ENCODE peak calls at places on chromosome 19, in six cellular contexts. One of them, this sample, is unnamed.

GRCh38 chr19:46828484-46828883 is 22.2 kb downstream of the AP2S1 start:
- DNase-seq in NCI-H69: no peak
- DNase-seq in BJ: no peak
- DNase-seq in fibroblast of pulmonary artery: no peak
- DNase-seq in activated CD4-positive, alpha-beta T cell treated with anti-CD3 and anti-CD28 coated beads, Interleukin-2, amount 10 ng/mL, durations not matched to agents 7 days and 5 days: no peak
- DNase-seq in natural killer cell: no peak
- DNase-seq in this sample: peak; percentile 19

GRCh38 chr19:11361037-11361770 is 6.0 kb downstream of the PLPPR2 start:
- DNase-seq in NCI-H69: peak; percentile 72
- DNase-seq in BJ: no peak
- DNase-seq in fibroblast of pulmonary artery: no peak
- DNase-seq in activated CD4-positive, alpha-beta T cell treated with anti-CD3 and anti-CD28 coated beads, Interleukin-2, amount 10 ng/mL, durations not matched to agents 7 days and 5 days: no peak
- DNase-seq in natural killer cell: no peak
- DNase-seq in this sample: no peak

GRCh38 chr19:13398780-13399726 is 107.2 kb downstream of the CACNA1A start:
- DNase-seq in NCI-H69: peak; percentile 83
- DNase-seq in BJ: peak; percentile 67
- DNase-seq in fibroblast of pulmonary artery: peak; percentile 93
- DNase-seq in activated CD4-positive, alpha-beta T cell treated with anti-CD3 and anti-CD28 coated beads, Interleukin-2, amount 10 ng/mL, durations not matched to agents 7 days and 5 days: no peak
- DNase-seq in natural killer cell: no peak
- DNase-seq in this sample: peak; percentile 82

GRCh38 chr19:17615889-17616685 is 60.6 kb downstream of the COLGALT1 start:
- DNase-seq in NCI-H69: no peak
- DNase-seq in BJ: no peak
- DNase-seq in fibroblast of pulmonary artery: no peak
- DNase-seq in activated CD4-positive, alpha-beta T cell treated with anti-CD3 and anti-CD28 coated beads, Interleukin-2, amount 10 ng/mL, durations not matched to agents 7 days and 5 days: no peak
- DNase-seq in natural killer cell: no peak
- DNase-seq in this sample: no peak

GRCh38 chr19:38842439-38843174 is 7.2 kb downstream of the HNRNPL start:
- DNase-seq in NCI-H69: no peak
- DNase-seq in BJ: no peak
- DNase-seq in fibroblast of pulmonary artery: no peak
- DNase-seq in activated CD4-positive, alpha-beta T cell treated with anti-CD3 and anti-CD28 coated beads, Interleukin-2, amount 10 ng/mL, durations not matched to agents 7 days and 5 days: peak; percentile 83
- DNase-seq in natural killer cell: no peak
- DNase-seq in this sample: no peak

GRCh38 chr19:34365463-34366401 is 736 bp downstream of the GPI start:
- DNase-seq in NCI-H69: peak; percentile 66
- DNase-seq in BJ: no peak
- DNase-seq in fibroblast of pulmonary artery: peak; percentile 44
- DNase-seq in activated CD4-positive, alpha-beta T cell treated with anti-CD3 and anti-CD28 coated beads, Interleukin-2, amount 10 ng/mL, durations not matched to agents 7 days and 5 days: no peak
- DNase-seq in natural killer cell: no peak
- DNase-seq in this sample: peak; percentile 48

GRCh38 chr19:50461066-50461875 is 15.0 kb upstream of the EMC10 start:
- DNase-seq in NCI-H69: peak; percentile 82
- DNase-seq in BJ: peak; percentile 6
- DNase-seq in fibroblast of pulmonary artery: peak; percentile 79
- DNase-seq in activated CD4-positive, alpha-beta T cell treated with anti-CD3 and anti-CD28 coated beads, Interleukin-2, amount 10 ng/mL, durations not matched to agents 7 days and 5 days: peak; percentile 69
- DNase-seq in natural killer cell: peak; percentile 53
- DNase-seq in this sample: peak; percentile 72

GRCh38 chr19:10748195-10748923 is 30.5 kb downstream of the DNM2 start:
- DNase-seq in NCI-H69: no peak
- DNase-seq in BJ: no peak
- DNase-seq in fibroblast of pulmonary artery: no peak
- DNase-seq in activated CD4-positive, alpha-beta T cell treated with anti-CD3 and anti-CD28 coated beads, Interleukin-2, amount 10 ng/mL, durations not matched to agents 7 days and 5 days: no peak
- DNase-seq in natural killer cell: no peak
- DNase-seq in this sample: no peak

GRCh38 chr19:53900191-53900860 is 8.8 kb upstream of the CACNG7 start:
- DNase-seq in NCI-H69: no peak
- DNase-seq in BJ: no peak
- DNase-seq in fibroblast of pulmonary artery: no peak
- DNase-seq in activated CD4-positive, alpha-beta T cell treated with anti-CD3 and anti-CD28 coated beads, Interleukin-2, amount 10 ng/mL, durations not matched to agents 7 days and 5 days: no peak
- DNase-seq in natural killer cell: no peak
- DNase-seq in this sample: no peak

GRCh38 chr19:13001166-13001501 is 5.9 kb downstream of the NFIX start:
- DNase-seq in NCI-H69: no peak
- DNase-seq in BJ: no peak
- DNase-seq in fibroblast of pulmonary artery: no peak
- DNase-seq in activated CD4-positive, alpha-beta T cell treated with anti-CD3 and anti-CD28 coated beads, Interleukin-2, amount 10 ng/mL, durations not matched to agents 7 days and 5 days: no peak
- DNase-seq in natural killer cell: no peak
- DNase-seq in this sample: no peak

GRCh38 chr19:2691951-2692350 is 10.5 kb downstream of the GNG7 start:
- DNase-seq in NCI-H69: no peak
- DNase-seq in BJ: no peak
- DNase-seq in fibroblast of pulmonary artery: no peak
- DNase-seq in activated CD4-positive, alpha-beta T cell treated with anti-CD3 and anti-CD28 coated beads, Interleukin-2, amount 10 ng/mL, durations not matched to agents 7 days and 5 days: no peak
- DNase-seq in natural killer cell: no peak
- DNase-seq in this sample: no peak

GRCh38 chr19:9430444-9430843 is 4.9 kb downstream of the ZNF266 start:
- DNase-seq in NCI-H69: no peak
- DNase-seq in BJ: no peak
- DNase-seq in fibroblast of pulmonary artery: no peak
- DNase-seq in activated CD4-positive, alpha-beta T cell treated with anti-CD3 and anti-CD28 coated beads, Interleukin-2, amount 10 ng/mL, durations not matched to agents 7 days and 5 days: no peak
- DNase-seq in natural killer cell: no peak
- DNase-seq in this sample: no peak

GRCh38 chr19:12952488-12953455 is 4.3 kb downstream of the GADD45GIP1 start:
- DNase-seq in NCI-H69: peak; percentile 90
- DNase-seq in BJ: no peak
- DNase-seq in fibroblast of pulmonary artery: peak; percentile 86
- DNase-seq in activated CD4-positive, alpha-beta T cell treated with anti-CD3 and anti-CD28 coated beads, Interleukin-2, amount 10 ng/mL, durations not matched to agents 7 days and 5 days: no peak
- DNase-seq in natural killer cell: no peak
- DNase-seq in this sample: peak; percentile 75

GRCh38 chr19:30229524-30230174 is 142.5 kb upstream of the ZNF536 start:
- DNase-seq in NCI-H69: no peak
- DNase-seq in BJ: no peak
- DNase-seq in fibroblast of pulmonary artery: no peak
- DNase-seq in activated CD4-positive, alpha-beta T cell treated with anti-CD3 and anti-CD28 coated beads, Interleukin-2, amount 10 ng/mL, durations not matched to agents 7 days and 5 days: no peak
- DNase-seq in natural killer cell: no peak
- DNase-seq in this sample: no peak

GRCh38 chr19:43489310-43489709 is 15.2 kb downstream of the PHLDB3 start:
- DNase-seq in NCI-H69: no peak
- DNase-seq in BJ: no peak
- DNase-seq in fibroblast of pulmonary artery: no peak
- DNase-seq in activated CD4-positive, alpha-beta T cell treated with anti-CD3 and anti-CD28 coated beads, Interleukin-2, amount 10 ng/mL, durations not matched to agents 7 days and 5 days: no peak
- DNase-seq in natural killer cell: no peak
- DNase-seq in this sample: no peak

GRCh38 chr19:3471954-3472655 is 8.2 kb downstream of the SMIM24 start:
- DNase-seq in NCI-H69: peak; percentile 48
- DNase-seq in BJ: no peak
- DNase-seq in fibroblast of pulmonary artery: no peak
- DNase-seq in activated CD4-positive, alpha-beta T cell treated with anti-CD3 and anti-CD28 coated beads, Interleukin-2, amount 10 ng/mL, durations not matched to agents 7 days and 5 days: peak; percentile 35
- DNase-seq in natural killer cell: peak; percentile 30
- DNase-seq in this sample: no peak

GRCh38 chr19:38666662-38667448 is 19.4 kb downstream of the ACTN4 start:
- DNase-seq in NCI-H69: peak; percentile 73
- DNase-seq in BJ: no peak
- DNase-seq in fibroblast of pulmonary artery: peak; percentile 85
- DNase-seq in activated CD4-positive, alpha-beta T cell treated with anti-CD3 and anti-CD28 coated beads, Interleukin-2, amount 10 ng/mL, durations not matched to agents 7 days and 5 days: peak; percentile 43
- DNase-seq in natural killer cell: peak; percentile 47
- DNase-seq in this sample: no peak

GRCh38 chr19:34241513-34242337 is 12.6 kb upstream of the GARRE1 start:
- DNase-seq in NCI-H69: peak; percentile 89
- DNase-seq in BJ: no peak
- DNase-seq in fibroblast of pulmonary artery: no peak
- DNase-seq in activated CD4-positive, alpha-beta T cell treated with anti-CD3 and anti-CD28 coated beads, Interleukin-2, amount 10 ng/mL, durations not matched to agents 7 days and 5 days: peak; percentile 42
- DNase-seq in natural killer cell: no peak
- DNase-seq in this sample: no peak

GRCh38 chr19:46579286-46579944 is 21.7 kb upstream of the CALM3 start:
- DNase-seq in NCI-H69: no peak
- DNase-seq in BJ: no peak
- DNase-seq in fibroblast of pulmonary artery: no peak
- DNase-seq in activated CD4-positive, alpha-beta T cell treated with anti-CD3 and anti-CD28 coated beads, Interleukin-2, amount 10 ng/mL, durations not matched to agents 7 days and 5 days: peak; percentile 10
- DNase-seq in natural killer cell: peak; percentile 24
- DNase-seq in this sample: no peak